ENCODE peak calls at places on chromosomes 11 and 22, in four cellular contexts. O, B, P and V are unnamed samples.

GRCh38 chr11:128324051-128324481 is 263.3 kb downstream of the ETS1 start:
- DNase-seq in O (no peak), B (no peak), P (no peak), V (no peak)

GRCh38 chr11:70569996-70570692 is 171.8 kb downstream of the CTTN start:
- DNase-seq in O (no peak), B (no peak), P (no peak), V (no peak)

GRCh38 chr11:69705901-69706787 is 2.3 kb upstream of the FGF19 start:
- DNase-seq in O (no peak), B (no peak), P (no peak), V (no peak)

GRCh38 chr11:1450958-1451710 is 35.4 kb downstream of the MOB2 start:
- DNase-seq in O (no peak), B (peak; percentile 3), P (no peak), V (no peak)

GRCh38 chr11:72971611-72972010 is 157.4 kb downstream of the ATG16L2 start:
- DNase-seq in O (no peak), B (no peak), P (no peak), V (no peak)

GRCh38 chr22:36727927-36728488 is 24.5 kb upstream of the CACNG2 start:
- DNase-seq in O (no peak), B (no peak), P (no peak), V (no peak)

GRCh38 chr22:35629406-35630234 is 12.5 kb upstream of the MB start:
- DNase-seq in O (peak; percentile 98), B (peak; percentile 97), P (no peak), V (peak; percentile 98)

GRCh38 chr11:27046956-27047355 is 6.3 kb downstream of the BBOX1 start:
- DNase-seq in O (no peak), B (no peak), P (no peak), V (no peak)

GRCh38 chr11:100687032-100687629 is at the start of gene ARHGAP42:
- DNase-seq in O (peak; percentile 71), B (peak; percentile 61), P (peak; percentile 60), V (peak; percentile 69)

GRCh38 chr11:27310710-27311109 is 52.3 kb downstream of the CCDC34 start:
- DNase-seq in O (no peak), B (no peak), P (no peak), V (no peak)

GRCh38 chr11:115761817-115762216 is 257.6 kb upstream of the CADM1 start:
- DNase-seq in O (no peak), B (no peak), P (no peak), V (no peak)

GRCh38 chr11:60866911-60867870 is at the start of gene ZP1:
- DNase-seq in O (no peak), B (no peak), P (no peak), V (no peak)

GRCh38 chr11:26827567-26828037 is 105.7 kb upstream of the SLC5A12 start:
- DNase-seq in O (no peak), B (no peak), P (no peak), V (no peak)

GRCh38 chr11:100876826-100877545 is 189.9 kb downstream of the ARHGAP42 start:
- DNase-seq in O (peak; percentile 94), B (peak; percentile 94), P (no peak), V (peak; percentile 33)